ENCODE peak calls at places on chromosome 6, in eight cellular contexts. One of them, this sample, is unnamed.

GRCh38 chr6:40930555-40930954 is 108.5 kb downstream of the UNC5CL start:
- DNase-seq in dorsolateral prefrontal cortex: no peak
- DNase-seq in lung microvascular endothelial cell: no peak
- DNase-seq in OCI-M1: peak
- DNase-seq in OCI-LY7: no peak
- DNase-seq in WTC11: no peak
- DNase-seq in NCI-H1105: no peak
- DNase-seq in HS-27A: no peak
- DNase-seq in this sample: no peak

GRCh38 chr6:136927313-136927712 is 5.2 kb downstream of the SLC35D3 start:
- DNase-seq in dorsolateral prefrontal cortex: no peak
- DNase-seq in lung microvascular endothelial cell: peak
- DNase-seq in OCI-M1: peak
- DNase-seq in OCI-LY7: peak
- DNase-seq in WTC11: peak
- DNase-seq in NCI-H1105: no peak
- DNase-seq in HS-27A: no peak
- DNase-seq in this sample: no peak

GRCh38 chr6:52419809-52420667 is at the start of gene EFHC1:
- DNase-seq in dorsolateral prefrontal cortex: peak
- DNase-seq in lung microvascular endothelial cell: peak
- DNase-seq in OCI-M1: peak
- DNase-seq in OCI-LY7: peak
- DNase-seq in WTC11: peak
- DNase-seq in NCI-H1105: peak
- DNase-seq in HS-27A: peak
- DNase-seq in this sample: peak

GRCh38 chr6:16361861-16362260 is 123.5 kb downstream of the GMPR start:
- DNase-seq in dorsolateral prefrontal cortex: no peak
- DNase-seq in lung microvascular endothelial cell: no peak
- DNase-seq in OCI-M1: no peak
- DNase-seq in OCI-LY7: no peak
- DNase-seq in WTC11: no peak
- DNase-seq in NCI-H1105: no peak
- DNase-seq in HS-27A: no peak
- DNase-seq in this sample: no peak

GRCh38 chr6:124487778-124488431 is 474.3 kb upstream of the RNF217 start:
- DNase-seq in dorsolateral prefrontal cortex: no peak
- DNase-seq in lung microvascular endothelial cell: no peak
- DNase-seq in OCI-M1: no peak
- DNase-seq in OCI-LY7: no peak
- DNase-seq in WTC11: no peak
- DNase-seq in NCI-H1105: no peak
- DNase-seq in HS-27A: peak
- DNase-seq in this sample: no peak

GRCh38 chr6:30884521-30885480 is 482 bp downstream of the DDR1 start:
- DNase-seq in dorsolateral prefrontal cortex: peak
- DNase-seq in lung microvascular endothelial cell: peak
- DNase-seq in OCI-M1: peak
- DNase-seq in OCI-LY7: peak
- DNase-seq in WTC11: peak
- DNase-seq in NCI-H1105: no peak
- DNase-seq in HS-27A: no peak
- DNase-seq in this sample: peak

GRCh38 chr6:124961784-124962611 is at the start of gene RNF217:
- DNase-seq in dorsolateral prefrontal cortex: peak
- DNase-seq in lung microvascular endothelial cell: peak
- DNase-seq in OCI-M1: peak
- DNase-seq in OCI-LY7: no peak
- DNase-seq in WTC11: peak
- DNase-seq in NCI-H1105: peak
- DNase-seq in HS-27A: peak
- DNase-seq in this sample: peak

GRCh38 chr6:17877890-17878440 is 109.5 kb downstream of the KIF13A start:
- DNase-seq in dorsolateral prefrontal cortex: no peak
- DNase-seq in lung microvascular endothelial cell: no peak
- DNase-seq in OCI-M1: no peak
- DNase-seq in OCI-LY7: no peak
- DNase-seq in WTC11: no peak
- DNase-seq in NCI-H1105: no peak
- DNase-seq in HS-27A: no peak
- DNase-seq in this sample: no peak

GRCh38 chr6:7819641-7820040 is 90.9 kb downstream of the TXNDC5 start:
- DNase-seq in dorsolateral prefrontal cortex: no peak
- DNase-seq in lung microvascular endothelial cell: no peak
- DNase-seq in OCI-M1: no peak
- DNase-seq in OCI-LY7: no peak
- DNase-seq in WTC11: no peak
- DNase-seq in NCI-H1105: no peak
- DNase-seq in HS-27A: no peak
- DNase-seq in this sample: no peak